ENCODE peak calls at places on chromosomes 16 and 17, in eight cellular contexts. M, U, L, Z, D, V, C and H are unnamed samples.

GRCh38 chr16:9533042-9533441 is 441.6 kb downstream of the HAPSTR1 start:
- DNase-seq in U (no peak), M (no peak), Z (no peak), D (no peak), V (no peak), L (no peak), C (no peak), H (no peak)

GRCh38 chr17:6035801-6036394 is 34.3 kb upstream of the WSCD1 start:
- DNase-seq in C (no peak), M (peak; percentile 76), U (no peak), D (no peak), L (no peak), V (no peak), Z (no peak), H (no peak)

GRCh38 chr16:1450218-1450617 is 5.9 kb upstream of the CCDC154 start:
- DNase-seq in C (no peak), V (peak; percentile 44), M (no peak), D (no peak), L (no peak), U (no peak), Z (no peak), H (no peak)

GRCh38 chr16:84266451-84266850 is 26.6 kb upstream of the KCNG4 start:
- DNase-seq in C (no peak), V (peak; percentile 29), D (peak; percentile 10), U (peak; percentile 32), Z (peak; percentile 62), L (peak; percentile 44), M (no peak), H (peak; percentile 54)

GRCh38 chr17:81723651-81724209 is 11.6 kb downstream of the SLC25A10 start:
- DNase-seq in L (peak; percentile 60), D (no peak), U (no peak), V (no peak), Z (no peak), M (no peak), C (no peak), H (no peak)

GRCh38 chr17:19760781-19761180 is 12.7 kb upstream of the ALDH3A1 start:
- DNase-seq in D (no peak), V (no peak), Z (no peak), U (no peak), L (no peak), M (peak; percentile 49), C (peak; percentile 40), H (no peak)

GRCh38 chr16:15894571-15895358 is 6.4 kb upstream of the CEP20 start:
- DNase-seq in D (no peak), V (peak; percentile 33), C (no peak), M (peak; percentile 65), U (no peak), Z (no peak), L (no peak), H (no peak)

GRCh38 chr16:14378684-14379467 is 251.2 kb downstream of the PARN start:
- DNase-seq in V (no peak), L (peak; percentile 91), M (no peak), D (no peak), Z (peak; percentile 86), C (no peak), U (peak; percentile 77), H (no peak)

GRCh38 chr17:601462-602303 is 113.0 kb downstream of the VPS53 start:
- DNase-seq in U (no peak), M (peak; percentile 81), Z (no peak), L (no peak), V (peak; percentile 73), C (no peak), D (no peak), H (no peak)

GRCh38 chr17:13024526-13025263 is 6.9 kb upstream of the ELAC2 start:
- DNase-seq in Z (peak; percentile 69), C (no peak), M (peak; percentile 91), V (peak; percentile 35), L (peak; percentile 35), U (peak; percentile 36), D (peak; percentile 66), H (peak; percentile 85)

GRCh38 chr17:81419333-81419885 is 24.2 kb downstream of the BAHCC1 start:
- DNase-seq in M (peak; percentile 97), U (peak; percentile 96), D (no peak), L (peak; percentile 52), Z (peak; percentile 64), V (no peak), C (peak; percentile 97), H (no peak)

GRCh38 chr16:66717112-66717675 is 20.7 kb upstream of the CMTM4 start:
- DNase-seq in V (peak; percentile 77), U (peak; percentile 88), Z (no peak), C (no peak), M (no peak), D (no peak), L (no peak), H (peak; percentile 48)

GRCh38 chr17:59696682-59697277 is 10.4 kb downstream of the PTRH2 start:
- DNase-seq in D (no peak), V (no peak), M (no peak), L (no peak), C (no peak), U (no peak), Z (no peak), H (no peak)

GRCh38 chr17:38725066-38725465 is 5.1 kb upstream of the CISD3 start:
- DNase-seq in L (no peak), M (no peak), D (no peak), Z (no peak), U (no peak), C (no peak), V (no peak), H (no peak)

GRCh38 chr16:48300391-48300856 is 53.1 kb upstream of the ABCC11 start:
- DNase-seq in L (no peak), D (no peak), Z (no peak), M (no peak), U (peak; percentile 90), V (no peak), C (no peak), H (no peak)

DNA sequence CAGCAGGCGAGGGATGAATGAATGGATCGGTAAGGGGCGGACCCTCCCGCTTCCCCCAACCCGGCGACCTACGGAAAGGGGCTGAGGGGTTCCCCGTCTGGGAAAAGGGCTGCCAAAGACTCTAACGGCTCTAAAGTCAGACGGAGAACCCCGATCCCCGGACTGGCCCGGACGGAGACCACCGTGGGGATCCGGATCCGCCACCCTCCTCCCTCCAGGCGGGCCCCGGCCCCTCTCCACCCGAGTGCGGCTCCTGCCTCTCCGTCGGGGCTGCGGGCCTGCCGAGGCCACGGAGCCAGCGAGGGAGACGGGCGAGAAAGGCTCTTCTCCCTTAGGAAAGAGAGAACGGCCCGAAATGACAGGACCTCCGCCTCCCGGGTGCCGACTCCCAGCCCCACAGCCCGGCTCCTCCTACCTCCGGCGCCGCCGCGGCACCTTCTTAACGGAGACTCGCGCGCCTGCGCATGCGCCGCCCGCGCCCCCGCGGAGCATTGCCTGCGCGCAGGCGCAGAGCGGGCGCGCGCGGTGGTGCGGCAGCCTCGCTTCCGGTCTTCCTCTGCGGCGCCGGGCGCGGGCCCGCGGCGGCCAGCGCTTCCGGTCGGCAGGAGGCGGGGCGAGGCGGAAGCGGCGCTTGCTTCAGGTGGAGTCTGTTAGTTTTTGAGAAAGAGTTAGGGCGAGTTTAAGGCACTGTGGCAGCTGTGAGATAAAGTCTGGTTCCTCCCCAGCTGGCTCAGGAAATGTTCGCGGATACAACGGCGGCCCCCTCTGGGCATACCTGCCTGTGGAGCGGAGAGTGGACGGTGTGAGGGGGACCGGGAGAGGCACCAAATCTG is at the start of gene SLX4:
- DNase-seq in L (peak; percentile 88), D (peak; percentile 89), C (peak; percentile 92), Z (peak; percentile 99), U (peak; percentile 85), V (peak; percentile 85), M (peak; percentile 96), H (peak; percentile 81)
- TF ChIP-seq CTCF in L (no peak), D (no peak), C (no peak), Z (no peak), U (no peak), V (no peak), M (no peak), H (no peak)

DNA sequence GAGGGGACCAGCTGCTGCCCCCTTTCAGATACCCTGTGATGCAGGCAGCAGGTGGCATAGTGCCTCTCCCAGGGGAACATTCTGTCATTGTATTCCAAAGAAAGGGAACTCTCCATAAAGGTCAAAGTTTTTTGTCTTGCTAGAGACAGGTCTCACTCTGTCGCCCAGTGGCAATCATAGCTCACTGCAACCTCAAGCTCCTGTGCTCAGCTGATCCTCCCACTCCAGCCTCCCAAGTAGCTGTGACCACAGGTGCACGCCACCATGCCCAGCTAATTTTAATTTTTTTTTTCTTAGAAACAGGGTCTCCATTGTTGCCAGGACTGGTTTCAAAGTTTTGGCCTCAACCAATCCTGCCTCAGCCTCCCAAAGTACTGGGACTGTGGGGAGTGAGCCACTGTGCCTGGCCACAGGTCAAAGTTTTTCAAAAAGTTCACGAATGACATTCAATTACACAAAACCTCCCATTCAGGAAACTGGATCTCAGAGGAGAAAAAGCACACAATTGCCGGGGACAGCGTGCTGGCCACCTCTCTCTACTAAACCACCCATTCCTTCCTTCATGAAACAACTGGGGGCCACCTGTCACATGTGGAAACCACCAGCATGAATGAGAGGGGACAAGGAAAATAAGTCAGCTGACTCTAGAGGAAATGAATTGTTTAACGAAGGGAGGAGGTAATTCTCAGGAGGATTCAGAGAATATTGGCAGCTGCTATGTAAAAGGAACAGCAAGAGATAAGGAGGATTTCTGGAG is 80.0 kb downstream of the MARCHF10 start:
- DNase-seq in C (no peak), L (no peak), V (no peak), M (peak; percentile 50), D (no peak), U (no peak), Z (no peak), H (no peak)
- TF ChIP-seq CTCF in C (no peak), L (no peak), V (no peak), M (no peak), D (no peak), U (no peak), Z (no peak), H (no peak)

DNA sequence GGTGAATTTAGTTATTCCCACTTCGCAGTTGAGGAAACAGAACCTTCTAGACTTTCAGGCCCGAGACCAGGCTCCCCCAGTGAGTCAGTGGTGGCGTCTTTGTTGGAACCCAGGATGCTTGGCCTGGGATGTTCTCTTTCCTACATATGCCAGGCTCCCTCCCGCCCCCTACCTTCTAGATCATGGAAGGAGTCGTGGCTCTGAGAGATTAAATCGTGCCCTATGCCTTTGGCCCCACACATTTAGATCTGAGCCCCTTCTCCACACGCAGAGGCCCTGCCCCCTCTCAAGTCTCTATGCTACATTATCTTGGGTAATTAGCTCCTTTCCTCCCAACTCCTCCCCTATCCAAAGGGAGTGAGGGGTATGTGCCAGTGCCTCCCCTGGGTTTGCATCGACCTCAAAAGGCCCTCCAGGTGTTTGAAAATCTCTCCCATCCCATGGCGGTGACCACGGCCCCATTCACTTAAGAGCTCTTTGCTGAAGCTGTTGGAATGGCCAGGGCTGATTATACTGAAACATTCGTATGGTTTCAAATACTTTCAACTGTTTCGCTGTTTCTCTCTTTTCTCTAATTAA is 3.0 kb downstream of the NGFR start:
- DNase-seq in D (no peak), Z (no peak), C (no peak), L (no peak), U (no peak), M (no peak), V (no peak), H (no peak)
- TF ChIP-seq CTCF in D (no peak), Z (no peak), C (no peak), L (peak; percentile 40), U (no peak), M (no peak), V (no peak), H (peak; percentile 28)

DNA sequence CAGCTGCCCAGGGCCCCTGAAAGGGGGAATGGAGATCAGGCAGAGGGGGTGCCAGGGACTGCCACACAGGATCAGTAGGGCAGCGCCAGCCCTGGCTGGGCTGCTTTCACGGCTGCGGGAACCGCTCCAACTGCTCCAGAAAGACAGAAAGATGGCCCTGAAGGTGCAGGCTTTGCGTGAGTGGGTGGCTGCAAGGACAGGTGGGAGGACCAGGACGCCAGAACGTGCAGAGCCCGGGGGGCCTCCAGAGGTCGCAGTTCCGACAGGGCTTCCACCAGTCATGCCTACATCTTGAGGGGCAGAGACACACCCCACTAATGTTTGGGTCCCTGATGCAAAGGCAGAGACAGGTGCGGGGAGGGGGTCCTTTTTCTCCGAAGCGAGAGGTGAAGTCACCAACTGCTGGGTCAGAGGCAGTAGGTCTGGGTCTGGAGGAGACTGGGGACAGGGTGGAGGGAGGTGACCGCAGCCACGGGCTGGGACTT is 790 bp upstream of the ATP6V0C start:
- DNase-seq in C (no peak), V (no peak), U (no peak), M (no peak), Z (no peak), D (peak; percentile 44), L (no peak), H (no peak)
- TF ChIP-seq CTCF in C (no peak), V (no peak), U (no peak), M (no peak), Z (no peak), D (peak; percentile 22), L (no peak), H (peak; percentile 31)